ENCODE peak calls at places on chromosomes 1 and 21, in seven cellular contexts. One of them, this sample, is unnamed.

GRCh38 chr1:70504176-70504820 is 93.2 kb downstream of the CTH start:
- DNase-seq in Calu3: peak
- DNase-seq in activated gamma-delta T cell treated with Interleukin-2 at 50 U/mL for 16 hours: no peak
- DNase-seq in A673: peak
- DNase-seq in cerebellum: no peak
- DNase-seq in hepatic stellate cell: peak
- DNase-seq in NCI-H510A: no peak
- DNase-seq in this sample: no peak

GRCh38 chr1:217660353-217661062 is 29.4 kb downstream of the SPATA17 start:
- DNase-seq in Calu3: no peak
- DNase-seq in activated gamma-delta T cell treated with Interleukin-2 at 50 U/mL for 16 hours: no peak
- DNase-seq in A673: no peak
- DNase-seq in cerebellum: peak
- DNase-seq in hepatic stellate cell: peak
- DNase-seq in NCI-H510A: no peak
- DNase-seq in this sample: peak

GRCh38 chr21:22342855-22343254 is 1344.6 kb downstream of the NCAM2 start:
- DNase-seq in Calu3: no peak
- DNase-seq in activated gamma-delta T cell treated with Interleukin-2 at 50 U/mL for 16 hours: no peak
- DNase-seq in A673: peak
- DNase-seq in cerebellum: no peak
- DNase-seq in hepatic stellate cell: no peak
- DNase-seq in NCI-H510A: no peak
- DNase-seq in this sample: no peak

GRCh38 chr1:15148975-15149374 is 4.6 kb upstream of the TMEM51 start:
- DNase-seq in Calu3: no peak
- DNase-seq in activated gamma-delta T cell treated with Interleukin-2 at 50 U/mL for 16 hours: no peak
- DNase-seq in A673: no peak
- DNase-seq in cerebellum: peak
- DNase-seq in hepatic stellate cell: no peak
- DNase-seq in NCI-H510A: no peak
- DNase-seq in this sample: no peak

GRCh38 chr1:24142546-24143431 is at the start of gene IL22RA1:
- DNase-seq in Calu3: peak
- DNase-seq in activated gamma-delta T cell treated with Interleukin-2 at 50 U/mL for 16 hours: no peak
- DNase-seq in A673: no peak
- DNase-seq in cerebellum: peak
- DNase-seq in hepatic stellate cell: peak
- DNase-seq in NCI-H510A: peak
- DNase-seq in this sample: peak

GRCh38 chr1:4624141-4624715 is 30.2 kb upstream of the AJAP1 start:
- DNase-seq in Calu3: no peak
- DNase-seq in activated gamma-delta T cell treated with Interleukin-2 at 50 U/mL for 16 hours: no peak
- DNase-seq in A673: no peak
- DNase-seq in cerebellum: no peak
- DNase-seq in hepatic stellate cell: no peak
- DNase-seq in NCI-H510A: no peak
- DNase-seq in this sample: no peak

GRCh38 chr21:34335316-34335715 is 28.5 kb upstream of the KCNE2 start:
- DNase-seq in Calu3: no peak
- DNase-seq in activated gamma-delta T cell treated with Interleukin-2 at 50 U/mL for 16 hours: no peak
- DNase-seq in A673: no peak
- DNase-seq in cerebellum: no peak
- DNase-seq in hepatic stellate cell: no peak
- DNase-seq in NCI-H510A: no peak
- DNase-seq in this sample: no peak

GRCh38 chr1:93501829-93502369 is 54.0 kb downstream of the FNBP1L start:
- DNase-seq in Calu3: no peak
- DNase-seq in activated gamma-delta T cell treated with Interleukin-2 at 50 U/mL for 16 hours: no peak
- DNase-seq in A673: no peak
- DNase-seq in cerebellum: no peak
- DNase-seq in hepatic stellate cell: no peak
- DNase-seq in NCI-H510A: no peak
- DNase-seq in this sample: no peak

GRCh38 chr1:30522031-30523004 is 201.1 kb downstream of the MATN1 start:
- DNase-seq in Calu3: no peak
- DNase-seq in activated gamma-delta T cell treated with Interleukin-2 at 50 U/mL for 16 hours: no peak
- DNase-seq in A673: peak
- DNase-seq in cerebellum: peak
- DNase-seq in hepatic stellate cell: no peak
- DNase-seq in NCI-H510A: no peak
- DNase-seq in this sample: peak

GRCh38 chr1:113372546-113372945 is 17.8 kb upstream of the MAGI3 start:
- DNase-seq in Calu3: no peak
- DNase-seq in activated gamma-delta T cell treated with Interleukin-2 at 50 U/mL for 16 hours: no peak
- DNase-seq in A673: no peak
- DNase-seq in cerebellum: no peak
- DNase-seq in hepatic stellate cell: no peak
- DNase-seq in NCI-H510A: no peak
- DNase-seq in this sample: no peak

GRCh38 chr1:7621334-7622219 is 149.5 kb upstream of the VAMP3 start:
- DNase-seq in Calu3: no peak
- DNase-seq in activated gamma-delta T cell treated with Interleukin-2 at 50 U/mL for 16 hours: no peak
- DNase-seq in A673: no peak
- DNase-seq in cerebellum: no peak
- DNase-seq in hepatic stellate cell: no peak
- DNase-seq in NCI-H510A: no peak
- DNase-seq in this sample: no peak

GRCh38 chr21:44436111-44436611 is 19.1 kb upstream of the LRRC3 start:
- DNase-seq in Calu3: no peak
- DNase-seq in activated gamma-delta T cell treated with Interleukin-2 at 50 U/mL for 16 hours: no peak
- DNase-seq in A673: no peak
- DNase-seq in cerebellum: no peak
- DNase-seq in hepatic stellate cell: no peak
- DNase-seq in NCI-H510A: no peak
- DNase-seq in this sample: no peak

GRCh38 chr1:186435336-186435735 is 25.6 kb downstream of the PDC start:
- DNase-seq in Calu3: no peak
- DNase-seq in activated gamma-delta T cell treated with Interleukin-2 at 50 U/mL for 16 hours: no peak
- DNase-seq in A673: no peak
- DNase-seq in cerebellum: no peak
- DNase-seq in hepatic stellate cell: no peak
- DNase-seq in NCI-H510A: no peak
- DNase-seq in this sample: no peak

GRCh38 chr1:9710037-9710436 is 58.5 kb downstream of the PIK3CD start:
- DNase-seq in Calu3: no peak
- DNase-seq in activated gamma-delta T cell treated with Interleukin-2 at 50 U/mL for 16 hours: no peak
- DNase-seq in A673: no peak
- DNase-seq in cerebellum: no peak
- DNase-seq in hepatic stellate cell: no peak
- DNase-seq in NCI-H510A: no peak
- DNase-seq in this sample: no peak

GRCh38 chr1:116390195-116390594 is 17.2 kb downstream of the ATP1A1 start:
- DNase-seq in Calu3: no peak
- DNase-seq in activated gamma-delta T cell treated with Interleukin-2 at 50 U/mL for 16 hours: peak
- DNase-seq in A673: no peak
- DNase-seq in cerebellum: no peak
- DNase-seq in hepatic stellate cell: no peak
- DNase-seq in NCI-H510A: no peak
- DNase-seq in this sample: no peak

This sample was measured in AG08396.